ENCODE peak calls at places on chromosomes 16 and 17, in six cellular contexts. S is left ventricle myocardium inferior; A is frontal cortex; X is T-helper 9 cell; H is GM23248; J is stimulated activated CD4-positive, alpha-beta T cell treated with anti-CD3 and anti-CD28 coated beads, Interleukin-1b, Interleukin-23, amount 100 ng/mL, for 24 hours. L is an unnamed sample.
A peak's percentile ranks its signal among the peaks of the same experiment; 100 is the strongest.

GRCh38 chr16:89033796-89034572 is 57.0 kb upstream of the CBFA2T3 start:
- DNase-seq in S (no peak), A (no peak), X (no peak), H (no peak), J (no peak), L (peak; percentile 48)

GRCh38 chr16:31373235-31373634 is 18.3 kb downstream of the ITGAX start:
- DNase-seq in S (no peak), A (no peak), X (no peak), H (no peak), J (no peak), L (no peak)

GRCh38 chr17:7208027-7208571 is 11.5 kb downstream of the DLG4 start:
- DNase-seq in S (peak; percentile 14), A (no peak), X (no peak), H (no peak), J (no peak), L (peak; percentile 39)

GRCh38 chr17:78278139-78278741 is 46.8 kb downstream of the TMEM235 start:
- DNase-seq in S (no peak), A (no peak), X (no peak), H (no peak), J (no peak), L (peak; percentile 41)

GRCh38 chr16:85856054-85856453 is 42.9 kb upstream of the IRF8 start:
- DNase-seq in S (no peak), A (no peak), X (no peak), H (no peak), J (no peak), L (no peak)

GRCh38 chr17:29215717-29216116 is 30.9 kb upstream of the CRYBA1 start:
- DNase-seq in S (no peak), A (no peak), X (no peak), H (peak; percentile 47), J (no peak), L (no peak)

GRCh38 chr17:76179496-76180467 is 38.7 kb upstream of the FOXJ1 start:
- DNase-seq in S (no peak), A (no peak), X (no peak), H (peak; percentile 28), J (no peak), L (no peak)

GRCh38 chr17:69733171-69734014 is 318.9 kb downstream of the MAP2K6 start:
- DNase-seq in S (peak; percentile 22), A (no peak), X (no peak), H (peak; percentile 91), J (no peak), L (peak; percentile 50)

GRCh38 chr17:68011199-68011665 is 15.0 kb upstream of the C17orf58 start:
- DNase-seq in S (peak; percentile 56), A (no peak), X (peak; percentile 68), H (peak; percentile 54), J (no peak), L (peak; percentile 82)

GRCh38 chr17:78653382-78653781 is 76.2 kb upstream of the DNAH17 start:
- DNase-seq in S (no peak), A (no peak), X (no peak), H (peak; percentile 59), J (no peak), L (no peak)

GRCh38 chr17:65487161-65487560 is 74.3 kb downstream of the AXIN2 start:
- DNase-seq in S (no peak), A (no peak), X (no peak), H (no peak), J (no peak), L (no peak)

GRCh38 chr16:65415460-65415859 is 293.6 kb upstream of the CDH11 start:
- DNase-seq in S (no peak), A (no peak), X (no peak), H (peak; percentile 10), J (no peak), L (no peak)

GRCh38 chr17:42846594-42847280 is 2.4 kb downstream of the AOC2 start:
- DNase-seq in S (no peak), A (no peak), X (no peak), H (peak; percentile 85), J (no peak), L (no peak)

GRCh38 chr17:17258998-17259397 is 22.0 kb upstream of the FLCN start:
- DNase-seq in S (no peak), A (no peak), X (no peak), H (no peak), J (no peak), L (no peak)

GRCh38 chr17:80773243-80773991 is 218.2 kb upstream of the CHMP6 start:
- DNase-seq in S (peak; percentile 27), A (no peak), X (no peak), H (peak; percentile 54), J (no peak), L (peak; percentile 74)

GRCh38 chr16:48384305-48384981 is 770 bp downstream of the SIAH1 start:
- DNase-seq in S (peak; percentile 71), A (peak; percentile 89), X (peak; percentile 25), H (peak; percentile 76), J (no peak), L (peak; percentile 75)

GRCh38 chr16:29806641-29807425 is 504 bp downstream of the MAZ start:
- DNase-seq in S (peak; percentile 63), A (peak; percentile 55), X (no peak), H (peak; percentile 57), J (no peak), L (peak; percentile 81)

GRCh38 chr17:55433029-55433628 is 11.5 kb upstream of the MMD start:
- DNase-seq in S (no peak), A (no peak), X (no peak), H (peak; percentile 42), J (no peak), L (no peak)

GRCh38 chr17:39229274-39229913 is 3.6 kb upstream of the STAC2 start:
- DNase-seq in S (no peak), A (no peak), X (no peak), H (peak; percentile 93), J (no peak), L (no peak)

GRCh38 chr17:63450551-63450950 is 4.4 kb upstream of the CYB561 start:
- DNase-seq in S (no peak), A (no peak), X (no peak), H (peak; percentile 47), J (no peak), L (no peak)

GRCh38 chr17:47317119-47317518 is 6.6 kb upstream of the EFCAB13 start:
- DNase-seq in S (no peak), A (no peak), X (no peak), H (peak; percentile 81), J (no peak), L (no peak)

GRCh38 chr16:69848635-69849545 is 86.8 kb downstream of the WWP2 start:
- DNase-seq in S (peak; percentile 86), A (no peak), X (no peak), H (peak; percentile 97), J (no peak), L (peak; percentile 88)

GRCh38 chr17:72136692-72137550 is 16.1 kb downstream of the SOX9 start:
- DNase-seq in S (no peak), A (no peak), X (no peak), H (peak; percentile 88), J (no peak), L (no peak)

GRCh38 chr16:20799599-20799998 is 6.7 kb downstream of the ERI2 start:
- DNase-seq in S (no peak), A (no peak), X (no peak), H (peak; percentile 72), J (no peak), L (no peak)

GRCh38 chr16:58449768-58450167 is 50.2 kb upstream of the NDRG4 start:
- DNase-seq in S (no peak), A (no peak), X (no peak), H (no peak), J (no peak), L (no peak)

GRCh38 chr17:7932483-7932891 is 481 bp downstream of the CNTROB start:
- DNase-seq in S (no peak), A (no peak), X (no peak), H (peak; percentile 56), J (no peak), L (no peak)

GRCh38 chr17:50956750-50957523 is 90.8 kb upstream of the TOB1 start:
- DNase-seq in S (peak; percentile 58), A (no peak), X (peak; percentile 60), H (peak; percentile 81), J (peak; percentile 33), L (peak; percentile 76)

GRCh38 chr16:13606804-13607203 is 313.1 kb upstream of the ERCC4 start:
- DNase-seq in S (no peak), A (no peak), X (no peak), H (no peak), J (no peak), L (no peak)

GRCh38 chr16:66603537-66604375 is 748 bp upstream of the CMTM3 start:
- DNase-seq in S (peak; percentile 64), A (no peak), X (peak; percentile 59), H (peak; percentile 64), J (peak; percentile 50), L (peak; percentile 90)

GRCh38 chr16:78705694-78706093 is 606.2 kb downstream of the WWOX start:
- DNase-seq in S (no peak), A (no peak), X (no peak), H (no peak), J (peak; percentile 3), L (no peak)

GRCh38 chr17:58242171-58242784 is 3.9 kb downstream of the LPO start:
- DNase-seq in S (no peak), A (no peak), X (no peak), H (no peak), J (no peak), L (no peak)

GRCh38 chr17:43905985-43906852 is 1.1 kb downstream of the MPP2 start:
- DNase-seq in S (peak; percentile 73), A (peak; percentile 74), X (peak; percentile 42), H (peak; percentile 86), J (no peak), L (peak; percentile 86)

GRCh38 chr16:1414532-1415265 is at the start of gene UNKL:
- DNase-seq in S (peak; percentile 81), A (peak; percentile 90), X (peak; percentile 81), H (peak; percentile 74), J (peak; percentile 69), L (peak; percentile 92)

GRCh38 chr17:40611840-40612509 is 35.6 kb downstream of the SMARCE1 start:
- DNase-seq in S (no peak), A (no peak), X (no peak), H (no peak), J (no peak), L (no peak)

GRCh38 chr17:30594223-30594952 is 117.2 kb downstream of the GOSR1 start:
- DNase-seq in S (no peak), A (no peak), X (no peak), H (no peak), J (no peak), L (no peak)

GRCh38 chr17:6471531-6472465 is 27.5 kb downstream of the PIMREG start:
- DNase-seq in S (no peak), A (no peak), X (no peak), H (peak; percentile 86), J (no peak), L (no peak)

GRCh38 chr16:346587-346986 is 5.9 kb downstream of the AXIN1 start:
- DNase-seq in S (no peak), A (no peak), X (no peak), H (no peak), J (no peak), L (peak; percentile 35)

GRCh38 chr17:51425793-51426192 is 165.4 kb downstream of the UTP18 start:
- DNase-seq in S (no peak), A (no peak), X (no peak), H (no peak), J (no peak), L (no peak)

GRCh38 chr17:28745777-28746473 is 2.1 kb downstream of the TRAF4 start:
- DNase-seq in S (no peak), A (no peak), X (no peak), H (peak; percentile 74), J (no peak), L (no peak)

L was measured in Right ventricle myocardium inferior.